ENCODE peak calls at places on chromosomes 16 and 17, in four cellular contexts. P is amniotic stem cell, H is erythroblast, R is nucleus accumbens. E is an unnamed sample.
A peak's percentile ranks its signal among the peaks of the same experiment; 100 is the strongest.

GRCh38 chr16:80158766-80159165 is 382.0 kb upstream of the DYNLRB2 start:
- DNase-seq in P (no peak), H (no peak), R (no peak), E (peak; percentile 24)

GRCh38 chr17:28880572-28880945 is 17.0 kb downstream of the FLOT2 start:
- DNase-seq in P (no peak), R (no peak), H (no peak), E (no peak)

GRCh38 chr16:84374160-84374489 is 5.8 kb downstream of the ATP2C2 start:
- DNase-seq in R (no peak), H (no peak), P (no peak), E (no peak)

GRCh38 chr17:36661047-36661666 is 59.8 kb downstream of the MRM1 start:
- DNase-seq in R (no peak), H (peak; percentile 50), P (no peak), E (no peak)

GRCh38 chr17:43309505-43310329 is 75.9 kb upstream of the RNU2-1 start:
- DNase-seq in P (no peak), R (no peak), H (no peak), E (no peak)

GRCh38 chr16:65044861-65045260 is 77.0 kb downstream of the CDH11 start:
- DNase-seq in H (no peak), R (no peak), P (peak; percentile 31), E (peak; percentile 34)

GRCh38 chr17:77535892-77536291 is 395.1 kb downstream of the SEC14L1 start:
- DNase-seq in R (no peak), P (no peak), H (no peak), E (no peak)

GRCh38 chr16:10740000-10740844 is 3.4 kb upstream of the NUBP1 start:
- DNase-seq in H (no peak), P (no peak), R (no peak), E (no peak)

GRCh38 chr16:46885960-46886763 is 2.0 kb downstream of the GPT2 start:
- DNase-seq in R (peak; percentile 30), H (no peak), P (no peak), E (no peak)

GRCh38 chr17:79953335-79953734 is 82.3 kb downstream of the TBC1D16 start:
- DNase-seq in P (no peak), H (no peak), R (no peak), E (no peak)

GRCh38 chr17:50290074-50290702 is 15.9 kb downstream of the TMEM92 start:
- DNase-seq in H (no peak), P (peak; percentile 85), R (no peak), E (peak; percentile 93)

GRCh38 chr16:84599528-84600202 is 18.2 kb downstream of the COTL1 start:
- DNase-seq in R (no peak), P (no peak), H (no peak), E (peak; percentile 76)

GRCh38 chr16:73204359-73205152 is 156.6 kb upstream of the ZFHX3 start:
- DNase-seq in R (no peak), H (no peak), P (no peak), E (no peak)

GRCh38 chr17:19304209-19304608 is 58.3 kb downstream of the B9D1 start:
- DNase-seq in H (peak; percentile 13), R (no peak), P (no peak), E (peak; percentile 64)

GRCh38 chr17:81277938-81278693 is 17.0 kb downstream of the SLC38A10 start:
- DNase-seq in P (no peak), H (no peak), R (no peak), E (no peak)

GRCh38 chr17:80835816-80836657 is 155.6 kb upstream of the CHMP6 start:
- DNase-seq in H (no peak), R (peak; percentile 23), P (no peak), E (no peak)

GRCh38 chr16:23357761-23358290 is 55.7 kb downstream of the SCNN1B start:
- DNase-seq in P (no peak), R (no peak), H (no peak), E (no peak)

GRCh38 chr17:2259769-2260536 is 43.6 kb downstream of the SMG6 start:
- DNase-seq in H (no peak), P (no peak), R (no peak), E (no peak)

GRCh38 chr17:14926526-14927122 is 338.5 kb downstream of the PMP22 start:
- DNase-seq in R (peak; percentile 6), P (peak; percentile 73), H (peak; percentile 46), E (peak; percentile 13)

GRCh38 chr16:59971264-59971663 is 1237.1 kb upstream of the GOT2 start:
- DNase-seq in R (no peak), H (no peak), P (no peak), E (no peak)

GRCh38 chr16:54584121-54584520 is 297.5 kb upstream of the IRX3 start:
- DNase-seq in P (no peak), H (no peak), R (no peak), E (no peak)

GRCh38 chr17:40121191-40121885 is 433 bp upstream of the MSL1 start:
- DNase-seq in R (peak; percentile 73), P (no peak), H (peak; percentile 60), E (peak; percentile 51)

GRCh38 chr16:57297856-57298255 is 13.4 kb upstream of the PLLP start:
- DNase-seq in P (no peak), R (no peak), H (peak; percentile 37), E (no peak)

GRCh38 chr16:17512636-17513220 is 42.0 kb upstream of the XYLT1 start:
- DNase-seq in H (no peak), R (no peak), P (no peak), E (no peak)

GRCh38 chr17:51585514-51586104 is 325.3 kb downstream of the UTP18 start:
- DNase-seq in R (no peak), H (no peak), P (no peak), E (no peak)

GRCh38 chr17:80724723-80725388 is 180.2 kb downstream of the RPTOR start:
- DNase-seq in R (no peak), P (peak; percentile 7), H (no peak), E (peak; percentile 88)

GRCh38 chr16:82358161-82358560 is 188.1 kb upstream of the MPHOSPH6 start:
- DNase-seq in R (no peak), P (no peak), H (no peak), E (no peak)

GRCh38 chr16:88527186-88527936 is 42.8 kb upstream of the ZC3H18 start:
- DNase-seq in R (peak; percentile 18), P (no peak), H (peak; percentile 65), E (peak; percentile 82)

GRCh38 chr16:28110479-28110878 is 47.0 kb upstream of the GSG1L start:
- DNase-seq in H (peak; percentile 73), R (no peak), P (no peak), E (no peak)

GRCh38 chr17:42857389-42857788 is 6.4 kb downstream of the AOC3 start:
- DNase-seq in P (no peak), H (no peak), R (no peak), E (no peak)

GRCh38 chr16:8962393-8963009 is 1.2 kb downstream of the USP7 start:
- DNase-seq in R (no peak), P (no peak), H (peak; percentile 56), E (no peak)

GRCh38 chr17:22102177-22102576 is 409.9 kb downstream of the KCNJ18 start:
- DNase-seq in H (no peak), P (no peak), R (no peak), E (no peak)

GRCh38 chr17:76492989-76493501 is 8.2 kb downstream of the RHBDF2 start:
- DNase-seq in H (no peak), P (peak; percentile 35), R (no peak), E (peak; percentile 88)

E was measured in hepatic stellate cell.